ENCODE peak calls at places on chromosomes 2 and 18, in six cellular contexts. U, S, K, P, J and N are unnamed samples.

GRCh38 chr2:127347734-127348392 is 39.9 kb downstream of the MAP3K2 start:
- DNase-seq in J (no peak), S (no peak), P (no peak), K (no peak), U (no peak), N (no peak)

GRCh38 chr18:67794512-67794911 is 278.0 kb upstream of the DSEL start:
- DNase-seq in P (no peak), S (no peak), K (no peak), J (no peak), U (no peak), N (no peak)

GRCh38 chr2:149258531-149258930 is 71.9 kb upstream of the LYPD6 start:
- DNase-seq in S (no peak), J (no peak), U (no peak), K (no peak), P (no peak), N (no peak)

GRCh38 chr2:111662771-111663470 is 221.1 kb downstream of the ANAPC1 start:
- DNase-seq in K (no peak), S (no peak), J (no peak), U (no peak), P (no peak), N (no peak)

GRCh38 chr18:10049721-10050120 is 135.9 kb downstream of the VAPA start:
- DNase-seq in K (no peak), P (no peak), U (no peak), S (no peak), J (no peak), N (peak; percentile 55)

GRCh38 chr18:71442830-71443229 is 1101.3 kb downstream of the CBLN2 start:
- DNase-seq in J (no peak), P (no peak), S (no peak), U (no peak), K (no peak), N (peak; percentile 82)

GRCh38 chr18:500230-500555 is 308 bp downstream of the COLEC12 start:
- DNase-seq in J (no peak), U (peak; percentile 56), S (no peak), K (no peak), P (no peak), N (peak; percentile 49)

GRCh38 chr2:169336677-169337076 is 25.7 kb downstream of the LRP2 start:
- DNase-seq in S (no peak), J (no peak), P (no peak), U (no peak), K (no peak), N (no peak)

GRCh38 chr18:46883180-46883579 is 34.1 kb downstream of the PIAS2 start:
- DNase-seq in K (no peak), P (no peak), U (no peak), S (no peak), J (no peak), N (no peak)

DNA sequence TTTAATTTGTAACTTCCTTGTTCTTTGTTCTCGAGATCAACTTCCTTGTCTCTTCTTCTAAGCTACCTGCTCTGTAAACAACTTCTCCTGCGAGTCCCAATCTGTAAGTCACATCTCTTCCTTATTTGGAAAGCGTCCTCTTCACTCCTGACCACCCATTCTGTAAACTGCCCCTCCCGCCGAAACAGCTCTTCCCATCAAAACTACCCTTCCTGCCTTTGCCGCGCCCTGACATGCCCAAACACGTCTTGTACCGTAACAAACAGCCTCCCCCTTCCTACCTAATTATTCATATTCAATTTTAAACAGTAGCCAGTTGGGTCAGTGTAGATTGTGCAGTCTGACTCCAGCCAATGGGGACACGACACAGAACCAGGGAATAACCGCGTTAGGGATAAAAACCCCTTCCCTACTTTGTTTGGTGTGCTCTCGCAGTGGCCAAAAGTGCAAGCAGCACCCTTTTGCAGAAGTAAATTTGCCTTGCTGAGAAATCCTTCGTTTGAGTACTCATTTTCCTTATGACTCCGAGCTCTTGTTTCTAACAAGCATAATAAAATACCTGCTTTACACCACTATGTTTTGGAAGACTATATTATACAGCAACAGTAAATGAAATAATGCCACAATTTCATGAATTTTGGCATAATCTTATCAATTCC is 39.8 kb downstream of the PIAS2 start:
- DNase-seq in P (no peak), U (peak; percentile 14), J (no peak), K (no peak), S (no peak), N (no peak)
- H3K9me3 ChIP-seq in P (peaks cover 17% of the 10 kb centered on the region), U (no peaks in the 10 kb centered on the region), J (no peaks in the 10 kb centered on the region), K (peaks cover 24% of the 10 kb centered on the region), S (no peaks in the 10 kb centered on the region), N (no peaks in the 10 kb centered on the region)

GRCh38 chr2:67660015-67660602 is 263.0 kb downstream of the ETAA1 start:
- DNase-seq in S (no peak), K (no peak), P (no peak), U (no peak), J (no peak), N (no peak)
- H3K9me3 ChIP-seq in S (no peaks in the 10 kb centered on the region), K (peaks cover 12% of the 10 kb centered on the region), P (peaks cover 8% of the 10 kb centered on the region), U (peaks cover 11% of the 10 kb centered on the region), J (no peaks in the 10 kb centered on the region), N (no peaks in the 10 kb centered on the region)

GRCh38 chr2:116094196-116094595 is 1651.8 kb downstream of the DPP10 start:
- DNase-seq in P (no peak), S (no peak), J (no peak), K (no peak), U (peak; percentile 9), N (no peak)

DNA sequence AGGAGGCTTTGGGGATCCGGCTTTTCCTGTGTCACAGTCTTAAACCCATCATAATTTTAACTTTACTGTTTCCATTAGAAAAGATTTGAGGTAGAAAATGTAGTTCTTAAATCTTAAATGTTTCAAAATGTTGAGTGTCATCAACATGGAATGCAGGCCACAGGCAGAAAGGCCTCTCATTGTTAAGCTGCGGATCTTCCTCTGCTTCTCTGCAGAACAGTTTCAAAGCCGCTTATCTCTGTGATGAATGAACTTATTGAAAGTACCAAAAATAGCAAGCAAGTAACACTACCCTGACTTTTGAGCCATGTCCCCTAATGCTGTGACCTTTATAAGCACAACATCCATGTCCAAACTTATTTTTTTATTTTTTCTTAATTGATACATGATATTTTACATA is 1645.8 kb downstream of the DPP10 start:
- DNase-seq in U (peak; percentile 7), K (no peak), J (no peak), S (no peak), P (no peak), N (peak; percentile 54)
- H3K9me3 ChIP-seq in U (no peaks in the 10 kb centered on the region), K (no peaks in the 10 kb centered on the region), J (no peaks in the 10 kb centered on the region), S (no peaks in the 10 kb centered on the region), P (peaks cover 12% of the 10 kb centered on the region), N (no peaks in the 10 kb centered on the region)

GRCh38 chr18:72555983-72556382 is 11.8 kb upstream of the CBLN2 start:
- DNase-seq in U (no peak), K (no peak), S (no peak), J (no peak), P (no peak), N (no peak)
- H3K9me3 ChIP-seq in U (no peaks in the 10 kb centered on the region), K (no peaks in the 10 kb centered on the region), S (no peaks in the 10 kb centered on the region), J (no peaks in the 10 kb centered on the region), P (no peaks in the 10 kb centered on the region), N (no peaks in the 10 kb centered on the region)

GRCh38 chr2:160085662-160086061 is 23.2 kb upstream of the PLA2R1 start:
- DNase-seq in P (no peak), K (no peak), J (no peak), U (no peak), S (no peak), N (no peak)
- H3K9me3 ChIP-seq in P (peaks cover 78% of the 10 kb centered on the region), K (no peaks in the 10 kb centered on the region), J (no peaks in the 10 kb centered on the region), U (peaks cover 7% of the 10 kb centered on the region), S (peaks cover 10% of the 10 kb centered on the region), N (peaks cover 7% of the 10 kb centered on the region)

DNA sequence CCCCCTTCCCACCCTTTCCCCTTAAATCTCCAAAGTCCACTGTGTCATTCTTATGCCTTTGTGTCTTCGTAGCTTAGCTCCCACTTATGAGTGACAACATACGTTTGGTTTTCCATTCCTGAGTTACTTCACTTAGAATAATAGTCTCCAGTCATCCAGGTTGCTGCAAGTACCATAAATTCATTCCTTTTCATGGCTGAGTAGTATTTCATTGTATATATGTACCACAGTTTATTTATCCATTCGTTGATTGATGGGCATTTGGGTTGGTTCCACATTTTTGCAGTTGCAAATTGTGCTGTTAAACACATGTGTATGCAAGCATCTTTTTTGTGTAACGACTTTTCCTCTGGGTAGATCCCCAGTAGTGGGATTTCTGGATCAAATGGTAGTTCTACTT is 14.5 kb upstream of the ZNF638 start:
- DNase-seq in P (no peak), K (no peak), J (no peak), S (no peak), U (no peak), N (no peak)
- H3K9me3 ChIP-seq in P (peaks cover 43% of the 10 kb centered on the region), K (peaks cover 31% of the 10 kb centered on the region), J (no peaks in the 10 kb centered on the region), S (no peaks in the 10 kb centered on the region), U (peaks cover 5% of the 10 kb centered on the region), N (no peaks in the 10 kb centered on the region)

GRCh38 chr18:43904209-43904837 is 627.0 kb upstream of the SYT4 start:
- DNase-seq in J (no peak), K (no peak), S (no peak), P (no peak), U (no peak), N (no peak)
- H3K9me3 ChIP-seq in J (no peaks in the 10 kb centered on the region), K (no peaks in the 10 kb centered on the region), S (no peaks in the 10 kb centered on the region), P (no peaks in the 10 kb centered on the region), U (no peaks in the 10 kb centered on the region), N (no peaks in the 10 kb centered on the region)